ENCODE peak calls at places on chromosome X, in seven cellular contexts. V is HL-60, L is cardiac muscle cell, W is ovary, A is tibial nerve, D is body of pancreas, M is brain microvascular endothelial cell. G is an unnamed sample.

GRCh38 chrX:154320406-154320805 is 24.8 kb downstream of the TKTL1 start:
- DNase-seq in M (no peak), V (no peak), A (no peak), L (no peak), D (no peak), W (no peak), G (no peak)

GRCh38 chrX:150594584-150594983 is 26.2 kb downstream of the MTM1 start:
- DNase-seq in M (no peak), W (no peak), A (no peak), V (no peak), L (no peak), D (no peak), G (no peak)

GRCh38 chrX:153491351-153492152 is 3.2 kb upstream of the BGN start:
- DNase-seq in W (peak), L (no peak), M (no peak), D (no peak), A (no peak), V (no peak), G (no peak)

GRCh38 chrX:10077425-10078188 is 79.2 kb upstream of the CLCN4 start:
- DNase-seq in V (no peak), M (no peak), A (no peak), W (no peak), D (no peak), L (no peak), G (no peak)

GRCh38 chrX:153400146-153401132 is 711 bp downstream of the PNMA6E start:
- DNase-seq in D (no peak), A (no peak), M (no peak), V (no peak), L (peak), W (no peak), G (no peak)

GRCh38 chrX:153245288-153245731 is 66.2 kb downstream of the MAGEA1 start:
- DNase-seq in M (no peak), W (no peak), V (no peak), A (no peak), L (no peak), D (no peak), G (no peak)

GRCh38 chrX:22325091-22325490 is 52.4 kb downstream of the CBLL2 start:
- DNase-seq in W (no peak), A (no peak), D (no peak), V (no peak), M (peak), L (peak), G (no peak)

GRCh38 chrX:50697691-50698090 is 116.3 kb downstream of the SHROOM4 start:
- DNase-seq in D (no peak), L (peak), V (no peak), W (no peak), M (peak), A (no peak), G (peak)

GRCh38 chrX:94288325-94288724 is 614.3 kb downstream of the FAM133A start:
- DNase-seq in V (no peak), A (no peak), M (no peak), L (no peak), D (no peak), W (no peak), G (no peak)

GRCh38 chrX:45056428-45057145 is 144.1 kb downstream of the DIPK2B start:
- DNase-seq in W (no peak), V (no peak), A (no peak), L (no peak), D (no peak), M (no peak), G (no peak)

GRCh38 chrX:67338262-67338661 is 205.6 kb upstream of the AR start:
- DNase-seq in W (no peak), A (no peak), V (no peak), M (no peak), D (no peak), L (no peak), G (no peak)

GRCh38 chrX:54182194-54182863 is 725 bp downstream of the FAM120C start:
- DNase-seq in L (peak), W (peak), D (peak), V (peak), A (peak), M (no peak), G (no peak)

GRCh38 chrX:31147175-31147574 is 75.3 kb upstream of the FTHL17 start:
- DNase-seq in D (no peak), L (no peak), M (no peak), A (no peak), W (no peak), V (no peak), G (no peak)

GRCh38 chrX:14039344-14039743 is 9.7 kb upstream of the GEMIN8 start:
- DNase-seq in M (peak), D (peak), W (no peak), A (peak), L (peak), V (peak), G (no peak)

GRCh38 chrX:150476183-150476699 is 92.2 kb upstream of the MTM1 start:
- DNase-seq in W (no peak), A (no peak), M (no peak), L (peak), V (no peak), D (no peak), G (peak)

GRCh38 chrX:110425222-110425621 is 66.6 kb downstream of the RTL9 start:
- DNase-seq in M (no peak), V (no peak), W (no peak), A (no peak), L (no peak), D (no peak), G (no peak)

GRCh38 chrX:134324359-134324758 is 87.4 kb downstream of the CCDC160 start:
- DNase-seq in L (no peak), D (no peak), V (no peak), W (no peak), A (no peak), M (no peak), G (no peak)

GRCh38 chrX:45404206-45404605 is 203.5 kb upstream of the DIPK2B start:
- DNase-seq in D (peak), M (no peak), L (no peak), V (no peak), W (no peak), A (no peak), G (no peak)

GRCh38 chrX:6681469-6681868 is 146.6 kb upstream of the VCX3A start:
- DNase-seq in L (no peak), V (no peak), W (no peak), D (no peak), A (no peak), M (no peak), G (no peak)

GRCh38 chrX:13790206-13791131 is 26.4 kb downstream of the GPM6B start:
- DNase-seq in V (no peak), L (no peak), D (no peak), W (no peak), M (no peak), A (no peak), G (no peak)

GRCh38 chrX:154730271-154730883 is 20.5 kb downstream of the GAB3 start:
- DNase-seq in L (peak), V (no peak), M (peak), D (peak), W (no peak), A (no peak), G (no peak)

GRCh38 chrX:3576886-3577516 is 136.4 kb downstream of the PRKX start:
- DNase-seq in V (no peak), M (no peak), D (peak), A (no peak), L (peak), W (no peak), G (peak)

GRCh38 chrX:17596546-17597205 is 140.6 kb upstream of the SCML1 start:
- DNase-seq in W (no peak), V (no peak), D (no peak), L (no peak), M (no peak), A (no peak), G (no peak)

GRCh38 chrX:108316456-108316855 is 121.8 kb downstream of the COL4A6 start:
- DNase-seq in L (no peak), V (no peak), M (no peak), W (no peak), A (no peak), D (no peak), G (no peak)

GRCh38 chrX:11648705-11649519 is 16.8 kb downstream of the ARHGAP6 start:
- DNase-seq in D (no peak), M (no peak), A (no peak), V (no peak), L (no peak), W (no peak), G (no peak)

GRCh38 chrX:110003167-110004156 is 548 bp downstream of the TMEM164 start:
- DNase-seq in M (no peak), L (peak), V (peak), A (no peak), D (peak), W (peak), G (no peak)

GRCh38 chrX:81206471-81206870 is 4.6 kb downstream of the SH3BGRL start:
- DNase-seq in W (no peak), V (no peak), L (no peak), A (no peak), M (no peak), D (no peak), G (no peak)

GRCh38 chrX:55839480-55839879 is 121.9 kb downstream of the RRAGB start:
- DNase-seq in V (no peak), D (no peak), L (no peak), W (no peak), M (no peak), A (no peak), G (no peak)

GRCh38 chrX:110394653-110395052 is 36.0 kb downstream of the RTL9 start:
- DNase-seq in V (no peak), A (no peak), L (peak), W (no peak), D (no peak), M (peak), G (no peak)

GRCh38 chrX:29617276-29617675 is 598.1 kb upstream of the MAGEB2 start:
- DNase-seq in D (no peak), A (no peak), L (peak), M (peak), V (no peak), W (no peak), G (no peak)

GRCh38 chrX:51860679-51861078 is 32.7 kb upstream of the MAGED1 start:
- DNase-seq in V (peak), D (peak), A (no peak), W (no peak), L (peak), M (no peak), G (no peak)

GRCh38 chrX:101219840-101220191 is 230 bp downstream of the DRP2 start:
- DNase-seq in D (no peak), L (peak), M (peak), A (no peak), W (no peak), V (no peak), G (no peak)

GRCh38 chrX:134524181-134524580 is 64.2 kb downstream of the HPRT1 start:
- DNase-seq in D (no peak), A (no peak), W (peak), L (no peak), V (no peak), M (no peak), G (no peak)

GRCh38 chrX:71992711-71993110 is 82.1 kb downstream of the NHSL2 start:
- DNase-seq in M (no peak), L (no peak), V (no peak), W (no peak), D (no peak), A (no peak), G (no peak)

GRCh38 chrX:35076061-35076460 is 133.5 kb downstream of the FAM47B start:
- DNase-seq in V (no peak), W (no peak), D (no peak), A (no peak), M (no peak), L (no peak), G (no peak)

GRCh38 chrX:136268051-136269048 is 17.1 kb upstream of the MAP7D3 start:
- DNase-seq in M (no peak), L (peak), W (no peak), V (peak), A (peak), D (peak), G (no peak)

GRCh38 chrX:118730500-118731247 is 3.3 kb downstream of the IL13RA1 start:
- DNase-seq in L (peak), W (no peak), A (no peak), D (peak), M (peak), V (no peak), G (no peak)

GRCh38 chrX:150163181-150163930 is 199.8 kb upstream of the MAMLD1 start:
- DNase-seq in A (no peak), V (no peak), M (no peak), W (no peak), L (peak), D (peak), G (no peak)

GRCh38 chrX:120999413-120999812 is 13.9 kb upstream of the CT47A1 start:
- DNase-seq in M (no peak), D (no peak), V (no peak), L (no peak), A (no peak), W (no peak), G (no peak)

GRCh38 chrX:121000589-121000988 is 15.0 kb upstream of the CT47A1 start:
- DNase-seq in V (no peak), M (no peak), L (peak), D (no peak), W (no peak), A (no peak), G (no peak)
- TF ChIP-seq CTCF in V (no peak), M (no peak), L (peak), D (peak), W (no peak), A (no peak), G (no peak)

GRCh38 chrX:49167740-49168108 is 4.0 kb upstream of the PLP2 start:
- DNase-seq in D (no peak), W (no peak), A (no peak), L (no peak), M (no peak), V (no peak), G (no peak)

GRCh38 chrX:49164589-49165360 is 2.2 kb downstream of the MAGIX start:
- DNase-seq in L (no peak), D (no peak), A (no peak), V (no peak), W (no peak), M (no peak), G (no peak)

GRCh38 chrX:49163555-49164419 is 1.2 kb downstream of the MAGIX start:
- DNase-seq in D (peak), W (peak), A (peak), L (peak), V (peak), M (peak), G (no peak)

GRCh38 chrX:49166914-49167739 is 4.6 kb downstream of the MAGIX start:
- DNase-seq in L (peak), W (peak), D (peak), M (peak), V (peak), A (peak), G (no peak)

DNA sequence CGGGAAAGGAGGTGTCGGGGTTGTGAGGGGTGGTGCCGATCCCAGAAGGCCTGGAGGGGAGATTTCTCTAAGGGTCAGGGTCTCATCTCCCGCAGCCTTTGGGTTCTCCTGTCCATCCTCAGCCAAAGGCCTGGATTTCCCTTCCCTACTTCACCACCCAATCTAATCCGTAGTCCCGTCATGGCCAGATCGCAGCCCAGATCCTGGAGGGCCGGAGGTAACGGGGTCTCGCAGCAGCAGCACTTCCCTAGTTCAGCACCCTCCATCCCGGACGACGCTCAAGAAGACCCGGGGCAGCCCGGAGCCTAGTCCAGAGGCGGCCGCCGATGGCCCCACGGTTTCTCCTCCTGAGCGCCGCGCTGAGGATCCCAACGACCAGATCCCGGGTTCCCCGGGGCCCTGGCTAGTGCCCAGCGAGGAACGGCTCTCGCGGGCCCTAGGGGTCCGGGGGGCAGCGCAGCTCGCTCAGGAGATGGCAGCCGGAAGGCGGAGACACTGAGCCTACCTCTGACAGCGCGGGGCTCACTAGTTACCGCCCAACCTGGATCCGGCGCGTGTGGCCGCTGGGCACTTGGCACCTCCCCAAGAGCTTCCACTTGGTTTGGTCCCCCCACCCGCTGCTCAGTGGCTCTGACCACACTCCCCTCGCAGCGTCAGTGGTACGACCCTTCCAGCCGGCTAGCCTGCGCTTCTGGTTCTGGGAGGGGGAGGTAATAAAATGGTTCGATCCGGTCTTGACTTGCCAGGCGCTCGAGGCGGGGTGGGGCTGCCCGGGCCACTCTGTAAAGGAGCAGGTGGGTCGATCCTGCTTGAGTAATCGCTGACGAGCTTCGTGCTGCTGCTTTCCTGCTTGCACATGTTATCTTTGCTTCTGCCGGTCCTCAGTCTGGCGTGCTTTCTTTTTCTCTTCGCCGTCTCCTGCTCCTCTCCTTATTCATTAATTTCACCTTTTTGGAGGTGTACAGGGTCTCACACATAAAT is 3.6 kb downstream of the MAGIX start:
- DNase-seq in W (peak), V (peak), L (peak), A (peak), D (peak), M (peak), G (no peak)
- H3K27ac ChIP-seq in W (peak), V (peak), L (peak), A (peak), D (peak), M (peak), G (peak)

GRCh38 chrX:85244411-85245210 is 820 bp downstream of the ZNF711 start:
- DNase-seq in D (peak), M (no peak), L (peak), W (peak), V (no peak), A (no peak), G (no peak)

GRCh38 chrX:85243155-85243554 is 424 bp downstream of the SATL1 start:
- DNase-seq in D (no peak), M (no peak), L (peak), W (no peak), V (no peak), A (no peak), G (no peak)

GRCh38 chrX:85243761-85244410 is at the start of the genes SATL1 and ZNF711:
- DNase-seq in A (no peak), M (peak), L (peak), V (no peak), W (peak), D (peak), G (no peak)
- H3K4me3 ChIP-seq in A (peak), M (peak), L (peak), V (no peak), W (peak), D (peak), G (peak)

DNA sequence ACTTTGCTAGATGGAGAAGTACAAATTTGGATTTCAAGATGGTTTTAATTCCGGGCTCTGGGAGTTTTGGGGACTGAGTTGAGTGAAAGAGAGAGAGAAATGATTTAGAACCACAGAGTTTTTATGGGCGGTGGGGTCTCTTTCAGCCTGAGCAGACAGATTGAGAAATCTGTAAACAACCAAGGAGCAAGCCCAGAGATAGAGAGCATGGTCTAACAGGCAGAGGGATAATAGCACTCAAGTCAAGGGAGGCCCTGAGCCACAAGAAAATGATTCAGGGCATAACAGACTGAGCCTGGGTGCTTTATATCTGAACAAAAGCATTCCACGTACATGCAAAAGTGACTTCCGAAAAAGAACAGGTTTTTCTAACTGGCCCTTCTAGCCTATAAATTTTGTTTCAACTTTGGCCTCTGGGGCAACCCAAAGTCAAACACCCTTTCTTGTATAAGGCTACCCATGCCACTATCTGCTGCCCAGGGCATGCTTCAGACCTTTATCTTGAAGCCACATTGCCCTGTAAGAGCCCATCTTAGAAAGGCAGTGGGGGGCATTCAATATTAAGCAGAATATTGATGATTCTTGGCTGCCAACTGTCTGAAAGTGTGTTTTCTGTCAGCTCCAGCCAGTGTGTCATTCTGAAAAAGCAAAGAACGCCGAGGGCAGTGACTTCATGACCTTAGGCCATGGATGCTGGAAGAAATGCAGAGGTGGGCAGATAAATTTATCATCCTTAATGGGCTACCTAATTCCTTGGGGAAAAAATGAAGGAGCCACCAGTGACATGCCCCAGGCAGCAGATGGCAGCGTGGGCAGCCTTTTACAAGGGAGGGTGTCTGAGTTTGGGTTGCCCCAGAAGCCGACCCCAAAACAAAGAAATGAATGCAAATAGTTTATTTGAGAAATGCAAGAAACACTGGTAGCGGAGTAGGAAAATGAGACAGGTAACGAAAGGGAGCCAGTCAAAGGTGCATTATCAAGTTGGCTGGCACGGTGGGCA is 637.6 kb downstream of the MID1IP1 start:
- DNase-seq in D (no peak), A (no peak), L (no peak), W (no peak), M (no peak), V (no peak), G (no peak)
- TF ChIP-seq CTCF in D (no peak), A (no peak), L (no peak), W (no peak), M (peak), V (no peak), G (no peak)

DNA sequence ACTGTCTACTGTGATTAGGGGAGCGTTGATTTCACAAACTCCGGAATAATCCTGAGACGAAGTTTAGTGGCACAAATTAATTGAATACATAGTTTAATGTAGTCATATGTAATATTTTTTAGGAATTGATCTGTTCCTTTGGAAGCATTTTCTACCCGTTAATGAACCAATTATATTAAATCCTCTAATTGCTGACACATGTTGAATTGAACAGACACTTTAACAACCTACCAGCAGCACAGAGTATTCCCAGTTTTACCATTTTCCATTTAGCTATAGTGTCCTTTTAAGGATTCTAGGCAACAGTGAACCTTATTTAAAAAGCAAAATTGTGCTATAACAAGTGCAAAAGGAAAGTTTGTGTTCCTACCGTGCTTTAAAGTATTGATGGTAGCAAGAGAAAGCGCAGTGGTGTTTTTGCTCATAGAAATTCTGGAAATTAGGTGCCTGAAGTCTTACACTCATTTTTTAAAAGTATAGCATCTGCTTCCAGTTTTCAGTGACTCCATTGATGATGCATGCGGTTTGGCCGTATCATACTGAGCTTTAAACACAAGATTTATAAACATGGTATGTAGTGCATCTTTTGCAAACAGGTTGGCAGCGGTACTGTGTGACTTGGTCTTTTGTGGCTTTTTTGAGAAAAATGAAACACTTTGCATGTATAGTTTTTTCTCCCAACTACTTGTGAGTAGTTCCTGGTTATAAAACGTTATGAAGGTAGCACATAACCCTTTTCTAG is 1.8 kb downstream of the DDX3X start:
- DNase-seq in D (no peak), L (no peak), M (peak), W (no peak), V (no peak), A (no peak), G (no peak)
- H3K27ac ChIP-seq in D (peak), L (peak), M (peak), W (peak), V (peak), A (peak), G (peak)

G was measured in AG04450.